ENCODE peak calls at places on chromosome 13, in ten cellular contexts. G, R, A, F, O, D, M, Z, S and K are unnamed samples.

GRCh38 chr13:112132142-112132541 is 65.2 kb downstream of the SOX1 start:
- DNase-seq in R (no peak), S (no peak), F (peak; percentile 29), O (no peak), A (no peak), G (no peak), D (no peak), Z (no peak), M (no peak), K (peak; percentile 38)

GRCh38 chr13:32036762-32037161 is 5.2 kb downstream of the FRY start:
- DNase-seq in F (no peak), G (no peak), R (no peak), S (no peak), D (no peak), M (no peak), Z (no peak), A (no peak), O (no peak), K (no peak)

GRCh38 chr13:36332986-36333385 is 13.2 kb downstream of the SPART start:
- DNase-seq in M (no peak), F (no peak), A (no peak), S (no peak), R (no peak), G (no peak), O (no peak), Z (no peak), D (no peak), K (no peak)

GRCh38 chr13:20711301-20712044 is 8.0 kb downstream of the IL17D start:
- DNase-seq in F (no peak), Z (peak; percentile 86), O (no peak), M (no peak), G (no peak), D (no peak), A (no peak), R (no peak), S (no peak), K (no peak)

GRCh38 chr13:112172641-112173171 is 105.8 kb downstream of the SOX1 start:
- DNase-seq in S (no peak), A (no peak), G (no peak), R (no peak), Z (peak; percentile 25), M (no peak), F (no peak), O (no peak), D (no peak), K (no peak)

GRCh38 chr13:68378294-68378693 is 1148.2 kb upstream of the PCDH9 start:
- DNase-seq in R (no peak), G (no peak), S (no peak), F (no peak), D (no peak), Z (no peak), O (no peak), A (no peak), M (no peak), K (no peak)

GRCh38 chr13:80979035-80979641 is 638.2 kb upstream of the SPRY2 start:
- DNase-seq in F (no peak), D (no peak), O (peak; percentile 23), Z (peak; percentile 69), R (peak; percentile 44), G (peak; percentile 46), M (no peak), S (no peak), A (no peak), K (no peak)

GRCh38 chr13:35992964-35993363 is 138.2 kb downstream of the DCLK1 start:
- DNase-seq in Z (no peak), R (no peak), S (no peak), F (no peak), G (no peak), O (no peak), D (no peak), M (no peak), A (no peak), K (no peak)

GRCh38 chr13:45196622-45197021 is 4.2 kb downstream of the KCTD4 start:
- DNase-seq in G (no peak), O (no peak), Z (no peak), A (no peak), R (no peak), S (no peak), M (no peak), F (no peak), D (no peak), K (no peak)

GRCh38 chr13:93875527-93875926 is 604.0 kb downstream of the DCT start:
- DNase-seq in O (no peak), G (no peak), F (no peak), A (no peak), Z (no peak), D (no peak), S (no peak), M (no peak), R (no peak), K (no peak)

GRCh38 chr13:102141625-102142472 is 260.0 kb downstream of the FGF14 start:
- DNase-seq in F (no peak), A (no peak), D (no peak), Z (no peak), G (no peak), O (no peak), M (no peak), S (no peak), R (no peak), K (no peak)

GRCh38 chr13:38635030-38635429 is 51.8 kb upstream of the FREM2 start:
- DNase-seq in Z (no peak), G (no peak), O (no peak), M (no peak), D (no peak), R (no peak), S (no peak), A (no peak), F (no peak), K (no peak)

GRCh38 chr13:21034602-21035190 is 26.7 kb downstream of the LATS2 start:
- DNase-seq in S (peak; percentile 42), R (peak; percentile 50), D (no peak), A (no peak), G (no peak), Z (no peak), M (no peak), F (no peak), O (peak; percentile 26), K (no peak)

GRCh38 chr13:99998261-99998660 is 16.7 kb downstream of the ZIC2 start:
- DNase-seq in D (no peak), A (no peak), G (no peak), F (no peak), R (no peak), M (no peak), S (no peak), Z (no peak), O (no peak), K (no peak)

GRCh38 chr13:24870380-24870760 is 106.4 kb downstream of the RNF17 start:
- DNase-seq in S (no peak), F (no peak), A (no peak), Z (no peak), D (no peak), R (no peak), O (no peak), M (no peak), G (no peak), K (no peak)

DNA sequence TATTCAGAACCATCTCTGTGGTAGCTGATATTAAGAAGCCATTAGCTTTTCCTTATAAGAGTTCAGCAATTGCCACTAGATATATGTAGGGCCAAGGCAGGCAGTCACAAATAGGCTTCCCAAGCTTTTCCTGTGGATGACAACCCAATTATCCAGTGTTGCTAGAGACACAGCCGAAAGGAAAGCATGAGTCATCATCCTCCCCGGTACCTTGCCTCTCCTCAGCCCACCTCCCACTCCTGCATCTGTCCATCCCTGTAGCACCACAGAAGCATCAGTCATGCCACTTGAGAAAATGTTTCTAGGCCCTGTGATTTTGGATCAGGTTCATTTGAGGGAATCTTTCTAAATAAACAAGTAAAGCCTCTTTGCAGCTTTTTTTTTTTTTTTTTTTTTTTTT is 204.3 kb downstream of the DNAJC15 start:
- DNase-seq in G (no peak), A (no peak), S (no peak), O (no peak), Z (no peak), R (no peak), D (no peak), F (no peak), M (no peak), K (no peak)
- H3K4me1 ChIP-seq in G (no peaks in the 10 kb centered on the region), A (no peaks in the 10 kb centered on the region), S (no peaks in the 10 kb centered on the region), O (no peaks in the 10 kb centered on the region), Z (peaks cover 8% of the 10 kb centered on the region), R (no peaks in the 10 kb centered on the region), D (no peaks in the 10 kb centered on the region), F (no peaks in the 10 kb centered on the region), M (no peaks in the 10 kb centered on the region), K (no peaks in the 10 kb centered on the region)

GRCh38 chr13:110444226-110444653 is 117.3 kb downstream of the RAB20 start:
- DNase-seq in D (peak; percentile 36), A (no peak), Z (no peak), M (no peak), R (no peak), G (peak; percentile 8), F (no peak), S (peak; percentile 31), O (no peak), K (no peak)

GRCh38 chr13:110443633-110444225 is 117.8 kb downstream of the RAB20 start:
- DNase-seq in O (no peak), M (no peak), F (no peak), D (peak; percentile 46), S (no peak), R (no peak), Z (no peak), A (no peak), G (no peak), K (no peak)

GRCh38 chr13:110446570-110446880 is 115.0 kb downstream of the RAB20 start:
- DNase-seq in G (no peak), D (peak; percentile 4), R (no peak), M (no peak), A (no peak), S (no peak), O (no peak), Z (no peak), F (no peak), K (no peak)

GRCh38 chr13:110445722-110446569 is 115.6 kb downstream of the RAB20 start:
- DNase-seq in O (no peak), Z (no peak), A (no peak), R (no peak), F (no peak), G (no peak), S (no peak), M (no peak), D (peak; percentile 13), K (peak; percentile 71)

GRCh38 chr13:110445183-110445582 is 116.3 kb downstream of the RAB20 start:
- DNase-seq in A (no peak), Z (no peak), D (no peak), S (no peak), R (no peak), F (no peak), G (no peak), O (no peak), M (no peak), K (no peak)
- H3K4me1 ChIP-seq in A (no peaks in the 10 kb centered on the region), Z (no peaks in the 10 kb centered on the region), D (no peaks in the 10 kb centered on the region), S (peaks cover 17% of the 10 kb centered on the region), R (peaks cover 8% of the 10 kb centered on the region), F (no peaks in the 10 kb centered on the region), G (peaks cover 30% of the 10 kb centered on the region), O (peaks cover 46% of the 10 kb centered on the region), M (peaks cover 9% of the 10 kb centered on the region), K (peaks cover 21% of the 10 kb centered on the region)

GRCh38 chr13:51587372-51587771 is 3.1 kb downstream of the WDFY2 start:
- DNase-seq in G (no peak), Z (no peak), S (no peak), D (no peak), F (no peak), O (no peak), M (no peak), R (no peak), A (no peak), K (no peak)
- H3K4me1 ChIP-seq in G (peaks cover 30% of the 10 kb centered on the region), Z (peaks cover 32% of the 10 kb centered on the region), S (peaks cover 73% of the 10 kb centered on the region), D (peaks cover 14% of the 10 kb centered on the region), F (peaks cover 9% of the 10 kb centered on the region), O (peaks cover 64% of the 10 kb centered on the region), M (peaks cover 82% of the 10 kb centered on the region), R (peaks cover 64% of the 10 kb centered on the region), A (peaks cover 24% of the 10 kb centered on the region), K (peaks cover 81% of the 10 kb centered on the region)

GRCh38 chr13:71856548-71856947 is 10.5 kb downstream of the DACH1 start:
- DNase-seq in M (no peak), O (no peak), Z (no peak), F (no peak), S (no peak), A (no peak), R (no peak), D (no peak), G (no peak), K (no peak)
- H3K4me1 ChIP-seq in M (no peaks in the 10 kb centered on the region), O (no peaks in the 10 kb centered on the region), Z (no peaks in the 10 kb centered on the region), F (no peaks in the 10 kb centered on the region), S (peaks cover 9% of the 10 kb centered on the region), A (no peaks in the 10 kb centered on the region), R (peaks cover 31% of the 10 kb centered on the region), D (no peaks in the 10 kb centered on the region), G (no peaks in the 10 kb centered on the region), K (peaks cover 18% of the 10 kb centered on the region)